ENCODE peak calls at places on chromosomes 3 and 15, in six cellular contexts. One of them, this sample, is unnamed.

GRCh38 chr15:70241031-70241430 is 143.3 kb upstream of the TLE3 start:
- DNase-seq in type B pancreatic cell: no peak
- DNase-seq in transverse colon: no peak
- DNase-seq in stimulated activated effector memory CD8-positive, alpha-beta T cell treated with anti-CD3 and anti-CD28 coated beads, Interleukin-12 subunit alpha, Interleukin-12 subunit beta, amount 100 ng/mL, for 72 hours: no peak
- DNase-seq in T1000: no peak
- DNase-seq in M059J: no peak
- DNase-seq in this sample: no peak

GRCh38 chr3:123620338-123620737 is 35.5 kb upstream of the HACD2 start:
- DNase-seq in type B pancreatic cell: no peak
- DNase-seq in transverse colon: peak; percentile 48
- DNase-seq in T1000: no peak
- DNase-seq in stimulated activated effector memory CD8-positive, alpha-beta T cell treated with anti-CD3 and anti-CD28 coated beads, Interleukin-12 subunit alpha, Interleukin-12 subunit beta, amount 100 ng/mL, for 72 hours: no peak
- DNase-seq in M059J: peak; percentile 58
- DNase-seq in this sample: no peak

GRCh38 chr15:88465633-88466219 is 1.5 kb downstream of the MRPL46 start:
- DNase-seq in stimulated activated effector memory CD8-positive, alpha-beta T cell treated with anti-CD3 and anti-CD28 coated beads, Interleukin-12 subunit alpha, Interleukin-12 subunit beta, amount 100 ng/mL, for 72 hours: no peak
- DNase-seq in type B pancreatic cell: no peak
- DNase-seq in M059J: peak; percentile 65
- DNase-seq in transverse colon: no peak
- DNase-seq in T1000: no peak
- DNase-seq in this sample: no peak

GRCh38 chr15:90419738-90420487 is 31.9 kb downstream of the IQGAP1 start:
- DNase-seq in type B pancreatic cell: no peak
- DNase-seq in M059J: peak; percentile 91
- DNase-seq in stimulated activated effector memory CD8-positive, alpha-beta T cell treated with anti-CD3 and anti-CD28 coated beads, Interleukin-12 subunit alpha, Interleukin-12 subunit beta, amount 100 ng/mL, for 72 hours: no peak
- DNase-seq in T1000: no peak
- DNase-seq in transverse colon: no peak
- DNase-seq in this sample: no peak

GRCh38 chr15:84881520-84881830 is 3.0 kb upstream of the SLC28A1 start:
- DNase-seq in stimulated activated effector memory CD8-positive, alpha-beta T cell treated with anti-CD3 and anti-CD28 coated beads, Interleukin-12 subunit alpha, Interleukin-12 subunit beta, amount 100 ng/mL, for 72 hours: no peak
- DNase-seq in T1000: no peak
- DNase-seq in M059J: no peak
- DNase-seq in type B pancreatic cell: no peak
- DNase-seq in transverse colon: no peak
- DNase-seq in this sample: no peak

GRCh38 chr15:43434436-43434835 is 58.5 kb downstream of the TP53BP1 start:
- DNase-seq in M059J: no peak
- DNase-seq in transverse colon: no peak
- DNase-seq in stimulated activated effector memory CD8-positive, alpha-beta T cell treated with anti-CD3 and anti-CD28 coated beads, Interleukin-12 subunit alpha, Interleukin-12 subunit beta, amount 100 ng/mL, for 72 hours: no peak
- DNase-seq in T1000: no peak
- DNase-seq in type B pancreatic cell: no peak
- DNase-seq in this sample: no peak

GRCh38 chr15:62607643-62608042 is 434.9 kb upstream of the TPM1 start:
- DNase-seq in stimulated activated effector memory CD8-positive, alpha-beta T cell treated with anti-CD3 and anti-CD28 coated beads, Interleukin-12 subunit alpha, Interleukin-12 subunit beta, amount 100 ng/mL, for 72 hours: no peak
- DNase-seq in T1000: no peak
- DNase-seq in M059J: peak; percentile 72
- DNase-seq in type B pancreatic cell: no peak
- DNase-seq in transverse colon: no peak
- DNase-seq in this sample: no peak

GRCh38 chr15:40275491-40275890 is 7.4 kb downstream of the ANKRD63 start:
- DNase-seq in transverse colon: no peak
- DNase-seq in stimulated activated effector memory CD8-positive, alpha-beta T cell treated with anti-CD3 and anti-CD28 coated beads, Interleukin-12 subunit alpha, Interleukin-12 subunit beta, amount 100 ng/mL, for 72 hours: no peak
- DNase-seq in M059J: no peak
- DNase-seq in type B pancreatic cell: no peak
- DNase-seq in T1000: no peak
- DNase-seq in this sample: no peak

This sample was measured in CD4-positive, alpha-beta T cell.